ENCODE peak calls at places on chromosomes 1 and 21, in eight cellular contexts. One of them, this sample, is unnamed.
A peak's percentile ranks its signal among the peaks of the same experiment; 100 is the strongest.

GRCh38 chr1:235227414-235227813 is 66.4 kb upstream of the RBM34 start:
- DNase-seq in IMR-90: no peak
- DNase-seq in choroid plexus epithelial cell: no peak
- DNase-seq in glutamatergic neuron: no peak
- DNase-seq in mucosa of descending colon: no peak
- DNase-seq in neural crest cell: no peak
- DNase-seq in NB4: no peak
- DNase-seq in AG09319: no peak
- DNase-seq in this sample: no peak

GRCh38 chr21:31520506-31521163 is 138.9 kb upstream of the SOD1 start:
- DNase-seq in IMR-90: peak; percentile 19
- DNase-seq in AG09319: no peak
- DNase-seq in NB4: no peak
- DNase-seq in mucosa of descending colon: no peak
- DNase-seq in neural crest cell: no peak
- DNase-seq in choroid plexus epithelial cell: peak; percentile 53
- DNase-seq in glutamatergic neuron: no peak
- DNase-seq in this sample: no peak

GRCh38 chr1:17746920-17747319 is 8.2 kb upstream of the ACTL8 start:
- DNase-seq in glutamatergic neuron: no peak
- DNase-seq in IMR-90: no peak
- DNase-seq in choroid plexus epithelial cell: no peak
- DNase-seq in mucosa of descending colon: no peak
- DNase-seq in AG09319: no peak
- DNase-seq in neural crest cell: no peak
- DNase-seq in NB4: no peak
- DNase-seq in this sample: no peak

GRCh38 chr1:23865543-23865930 is 2.6 kb downstream of the FUCA1 start:
- DNase-seq in NB4: peak; percentile 68
- DNase-seq in mucosa of descending colon: no peak
- DNase-seq in choroid plexus epithelial cell: peak; percentile 58
- DNase-seq in IMR-90: peak; percentile 18
- DNase-seq in glutamatergic neuron: no peak
- DNase-seq in AG09319: peak; percentile 1
- DNase-seq in neural crest cell: no peak
- DNase-seq in this sample: no peak

GRCh38 chr1:206047271-206047670 is 5.7 kb upstream of the RHEX start:
- DNase-seq in IMR-90: no peak
- DNase-seq in NB4: no peak
- DNase-seq in choroid plexus epithelial cell: no peak
- DNase-seq in mucosa of descending colon: no peak
- DNase-seq in AG09319: no peak
- DNase-seq in neural crest cell: no peak
- DNase-seq in glutamatergic neuron: no peak
- DNase-seq in this sample: no peak

GRCh38 chr1:245715970-245716369 is 561.2 kb downstream of the KIF26B start:
- DNase-seq in IMR-90: peak; percentile 85
- DNase-seq in NB4: no peak
- DNase-seq in mucosa of descending colon: no peak
- DNase-seq in AG09319: peak; percentile 32
- DNase-seq in glutamatergic neuron: no peak
- DNase-seq in neural crest cell: no peak
- DNase-seq in choroid plexus epithelial cell: peak; percentile 75
- DNase-seq in this sample: no peak

GRCh38 chr1:24560361-24560760 is 4.5 kb downstream of the NCMAP start:
- DNase-seq in NB4: no peak
- DNase-seq in choroid plexus epithelial cell: no peak
- DNase-seq in IMR-90: no peak
- DNase-seq in mucosa of descending colon: no peak
- DNase-seq in neural crest cell: no peak
- DNase-seq in AG09319: no peak
- DNase-seq in glutamatergic neuron: no peak
- DNase-seq in this sample: no peak

GRCh38 chr1:43296207-43296606 is 4.6 kb upstream of the TIE1 start:
- DNase-seq in glutamatergic neuron: no peak
- DNase-seq in NB4: no peak
- DNase-seq in choroid plexus epithelial cell: no peak
- DNase-seq in neural crest cell: no peak
- DNase-seq in IMR-90: no peak
- DNase-seq in AG09319: no peak
- DNase-seq in mucosa of descending colon: no peak
- DNase-seq in this sample: no peak

GRCh38 chr1:223298706-223299105 is 65.3 kb downstream of the SUSD4 start:
- DNase-seq in mucosa of descending colon: no peak
- DNase-seq in choroid plexus epithelial cell: peak; percentile 2
- DNase-seq in AG09319: no peak
- DNase-seq in NB4: no peak
- DNase-seq in IMR-90: peak; percentile 61
- DNase-seq in glutamatergic neuron: no peak
- DNase-seq in neural crest cell: no peak
- DNase-seq in this sample: no peak

GRCh38 chr1:16018749-16019515 is 1.1 kb upstream of the HSPB7 start:
- DNase-seq in neural crest cell: no peak
- DNase-seq in mucosa of descending colon: no peak
- DNase-seq in AG09319: no peak
- DNase-seq in NB4: no peak
- DNase-seq in glutamatergic neuron: no peak
- DNase-seq in IMR-90: no peak
- DNase-seq in choroid plexus epithelial cell: no peak
- DNase-seq in this sample: no peak

GRCh38 chr1:12549106-12549459 is 68.9 kb downstream of the DHRS3 start:
- DNase-seq in NB4: no peak
- DNase-seq in choroid plexus epithelial cell: peak; percentile 58
- DNase-seq in neural crest cell: no peak
- DNase-seq in glutamatergic neuron: no peak
- DNase-seq in IMR-90: no peak
- DNase-seq in AG09319: no peak
- DNase-seq in mucosa of descending colon: no peak
- DNase-seq in this sample: peak; percentile 63

GRCh38 chr1:168112673-168113305 is 23.9 kb downstream of the GPR161 start:
- DNase-seq in neural crest cell: no peak
- DNase-seq in glutamatergic neuron: no peak
- DNase-seq in mucosa of descending colon: no peak
- DNase-seq in IMR-90: peak; percentile 81
- DNase-seq in choroid plexus epithelial cell: peak; percentile 83
- DNase-seq in AG09319: no peak
- DNase-seq in NB4: peak; percentile 29
- DNase-seq in this sample: no peak

GRCh38 chr1:53087332-53088285 is 25.6 kb downstream of the PODN start:
- DNase-seq in AG09319: no peak
- DNase-seq in glutamatergic neuron: peak; percentile 63
- DNase-seq in IMR-90: no peak
- DNase-seq in mucosa of descending colon: no peak
- DNase-seq in neural crest cell: no peak
- DNase-seq in choroid plexus epithelial cell: no peak
- DNase-seq in NB4: no peak
- DNase-seq in this sample: peak; percentile 35

GRCh38 chr1:168155910-168156309 is 19.2 kb upstream of the GPR161 start:
- DNase-seq in neural crest cell: no peak
- DNase-seq in NB4: no peak
- DNase-seq in mucosa of descending colon: no peak
- DNase-seq in AG09319: no peak
- DNase-seq in choroid plexus epithelial cell: no peak
- DNase-seq in glutamatergic neuron: no peak
- DNase-seq in IMR-90: no peak
- DNase-seq in this sample: no peak

GRCh38 chr1:36988741-36989193 is 45.5 kb downstream of the GRIK3 start:
- DNase-seq in NB4: no peak
- DNase-seq in glutamatergic neuron: no peak
- DNase-seq in IMR-90: no peak
- DNase-seq in neural crest cell: peak; percentile 34
- DNase-seq in mucosa of descending colon: no peak
- DNase-seq in choroid plexus epithelial cell: no peak
- DNase-seq in AG09319: no peak
- DNase-seq in this sample: no peak

GRCh38 chr1:910311-910880 is 13.3 kb upstream of the SAMD11 start:
- DNase-seq in NB4: no peak
- DNase-seq in mucosa of descending colon: peak; percentile 21
- DNase-seq in AG09319: no peak
- DNase-seq in choroid plexus epithelial cell: no peak
- DNase-seq in glutamatergic neuron: peak; percentile 18
- DNase-seq in IMR-90: no peak
- DNase-seq in neural crest cell: no peak
- DNase-seq in this sample: no peak

GRCh38 chr1:230158422-230159291 is 91.6 kb downstream of the GALNT2 start:
- DNase-seq in choroid plexus epithelial cell: peak; percentile 40
- DNase-seq in NB4: no peak
- DNase-seq in mucosa of descending colon: no peak
- DNase-seq in neural crest cell: no peak
- DNase-seq in IMR-90: no peak
- DNase-seq in glutamatergic neuron: no peak
- DNase-seq in AG09319: no peak
- DNase-seq in this sample: no peak

GRCh38 chr1:98962156-98962555 is 42.5 kb downstream of the PLPPR5 start:
- DNase-seq in glutamatergic neuron: no peak
- DNase-seq in mucosa of descending colon: no peak
- DNase-seq in choroid plexus epithelial cell: peak; percentile 50
- DNase-seq in neural crest cell: no peak
- DNase-seq in AG09319: no peak
- DNase-seq in NB4: no peak
- DNase-seq in IMR-90: peak; percentile 80
- DNase-seq in this sample: no peak

GRCh38 chr1:2563205-2563604 is 7.0 kb downstream of the TNFRSF14 start:
- DNase-seq in mucosa of descending colon: no peak
- DNase-seq in AG09319: no peak
- DNase-seq in glutamatergic neuron: no peak
- DNase-seq in neural crest cell: no peak
- DNase-seq in choroid plexus epithelial cell: no peak
- DNase-seq in IMR-90: no peak
- DNase-seq in NB4: no peak
- DNase-seq in this sample: no peak

GRCh38 chr1:94806451-94806861 is 13.7 kb upstream of the SLC44A3 start:
- DNase-seq in NB4: peak; percentile 78
- DNase-seq in neural crest cell: no peak
- DNase-seq in mucosa of descending colon: no peak
- DNase-seq in IMR-90: peak; percentile 57
- DNase-seq in AG09319: no peak
- DNase-seq in choroid plexus epithelial cell: peak; percentile 62
- DNase-seq in glutamatergic neuron: no peak
- DNase-seq in this sample: peak; percentile 58

GRCh38 chr21:44298301-44298700 is 1.6 kb upstream of the PFKL start:
- DNase-seq in glutamatergic neuron: no peak
- DNase-seq in mucosa of descending colon: no peak
- DNase-seq in NB4: no peak
- DNase-seq in IMR-90: peak; percentile 7
- DNase-seq in neural crest cell: no peak
- DNase-seq in AG09319: no peak
- DNase-seq in choroid plexus epithelial cell: peak; percentile 34
- DNase-seq in this sample: no peak

GRCh38 chr21:37159053-37159776 is 86.2 kb downstream of the TTC3 start:
- DNase-seq in mucosa of descending colon: no peak
- DNase-seq in choroid plexus epithelial cell: no peak
- DNase-seq in IMR-90: peak; percentile 76
- DNase-seq in neural crest cell: no peak
- DNase-seq in NB4: no peak
- DNase-seq in glutamatergic neuron: no peak
- DNase-seq in AG09319: no peak
- DNase-seq in this sample: no peak

GRCh38 chr1:77230051-77230450 is 10.8 kb upstream of the PIGK start:
- DNase-seq in choroid plexus epithelial cell: no peak
- DNase-seq in AG09319: no peak
- DNase-seq in glutamatergic neuron: no peak
- DNase-seq in mucosa of descending colon: no peak
- DNase-seq in IMR-90: peak; percentile 22
- DNase-seq in neural crest cell: no peak
- DNase-seq in NB4: no peak
- DNase-seq in this sample: no peak

DNA sequence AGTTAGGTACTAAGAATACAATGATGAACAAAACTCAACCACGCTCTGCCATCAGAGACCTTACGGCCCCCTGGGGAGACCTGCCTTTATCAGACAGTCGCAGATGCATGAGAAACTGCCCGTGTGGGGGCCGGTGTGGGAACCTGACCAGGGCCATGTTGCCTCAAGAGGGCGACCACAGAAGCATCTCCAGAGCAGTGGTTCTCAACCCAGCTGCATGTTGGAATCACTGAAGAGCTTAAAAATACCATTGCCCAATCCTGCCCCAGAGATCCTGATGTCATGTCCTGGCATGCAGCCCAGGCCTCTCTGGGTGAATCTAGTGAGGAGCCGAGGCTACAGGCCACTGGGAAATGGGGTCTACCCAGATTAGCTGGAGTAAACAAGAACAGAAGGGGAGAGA is 108.7 kb downstream of the PRDM2 start:
- DNase-seq in neural crest cell: no peak
- DNase-seq in glutamatergic neuron: no peak
- DNase-seq in AG09319: no peak
- DNase-seq in mucosa of descending colon: no peak
- DNase-seq in choroid plexus epithelial cell: peak; percentile 79
- DNase-seq in NB4: peak; percentile 66
- DNase-seq in IMR-90: peak; percentile 65
- DNase-seq in this sample: no peak
- TF ChIP-seq CTCF in neural crest cell: no peak
- TF ChIP-seq CTCF in glutamatergic neuron: no peak
- TF ChIP-seq CTCF in AG09319: no peak
- TF ChIP-seq CTCF in mucosa of descending colon: no peak
- TF ChIP-seq CTCF in choroid plexus epithelial cell: peak; percentile 8
- TF ChIP-seq CTCF in NB4: no peak
- TF ChIP-seq CTCF in IMR-90: peak; percentile 8
- TF ChIP-seq CTCF in this sample: no peak

GRCh38 chr1:207941664-207942063 is 30.7 kb upstream of the CD34 start:
- DNase-seq in neural crest cell: no peak
- DNase-seq in mucosa of descending colon: peak; percentile 49
- DNase-seq in IMR-90: peak; percentile 50
- DNase-seq in NB4: no peak
- DNase-seq in AG09319: no peak
- DNase-seq in choroid plexus epithelial cell: peak; percentile 44
- DNase-seq in glutamatergic neuron: no peak
- DNase-seq in this sample: no peak
- TF ChIP-seq CTCF in neural crest cell: no peak
- TF ChIP-seq CTCF in mucosa of descending colon: no peak
- TF ChIP-seq CTCF in IMR-90: no peak
- TF ChIP-seq CTCF in NB4: no peak
- TF ChIP-seq CTCF in AG09319: no peak
- TF ChIP-seq CTCF in choroid plexus epithelial cell: no peak
- TF ChIP-seq CTCF in glutamatergic neuron: no peak
- TF ChIP-seq CTCF in this sample: no peak

GRCh38 chr1:203217139-203217621 is 12.3 kb downstream of the CHIT1 start:
- DNase-seq in mucosa of descending colon: no peak
- DNase-seq in IMR-90: no peak
- DNase-seq in choroid plexus epithelial cell: no peak
- DNase-seq in AG09319: no peak
- DNase-seq in glutamatergic neuron: no peak
- DNase-seq in neural crest cell: no peak
- DNase-seq in NB4: no peak
- DNase-seq in this sample: no peak
- TF ChIP-seq CTCF in mucosa of descending colon: no peak
- TF ChIP-seq CTCF in IMR-90: no peak
- TF ChIP-seq CTCF in choroid plexus epithelial cell: peak; percentile 33
- TF ChIP-seq CTCF in AG09319: no peak
- TF ChIP-seq CTCF in glutamatergic neuron: no peak
- TF ChIP-seq CTCF in neural crest cell: no peak
- TF ChIP-seq CTCF in NB4: no peak
- TF ChIP-seq CTCF in this sample: no peak

DNA sequence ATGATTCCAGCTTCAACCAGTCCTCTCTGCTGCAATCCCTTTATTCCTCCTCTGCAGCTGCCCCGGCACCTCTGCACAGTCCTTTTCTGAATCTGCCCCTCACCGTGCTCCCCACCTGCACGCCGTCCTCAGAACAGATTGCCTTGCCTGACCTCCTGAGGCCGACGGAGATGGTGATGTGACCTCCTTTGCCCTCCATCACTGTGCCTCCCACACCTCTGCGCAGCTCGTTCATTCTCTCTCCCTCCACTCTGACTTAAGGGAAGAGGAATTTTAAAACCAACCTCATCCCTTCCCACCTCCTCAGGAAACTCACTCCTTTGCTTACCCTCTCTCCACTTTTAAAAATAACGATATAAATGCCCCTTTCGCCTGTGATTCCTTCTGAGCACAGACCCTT is 21.3 kb downstream of the LRRN2 start:
- DNase-seq in glutamatergic neuron: no peak
- DNase-seq in IMR-90: no peak
- DNase-seq in mucosa of descending colon: no peak
- DNase-seq in choroid plexus epithelial cell: no peak
- DNase-seq in neural crest cell: no peak
- DNase-seq in AG09319: no peak
- DNase-seq in NB4: no peak
- DNase-seq in this sample: no peak
- TF ChIP-seq CTCF in glutamatergic neuron: no peak
- TF ChIP-seq CTCF in IMR-90: no peak
- TF ChIP-seq CTCF in mucosa of descending colon: no peak
- TF ChIP-seq CTCF in choroid plexus epithelial cell: no peak
- TF ChIP-seq CTCF in neural crest cell: no peak
- TF ChIP-seq CTCF in AG09319: no peak
- TF ChIP-seq CTCF in NB4: no peak
- TF ChIP-seq CTCF in this sample: no peak

This sample was measured in nephron progenitor cell.